ENCODE peak calls at places on chromosomes 12 and 14, in five cellular contexts. One of them, this sample, is unnamed.

GRCh38 chr14:91286530-91286937 is 42.0 kb upstream of the GPR68 start:
- DNase-seq in left ventricle myocardium inferior: peak; percentile 71
- DNase-seq in GM12865: peak; percentile 76
- DNase-seq in choroid plexus epithelial cell: peak; percentile 79
- DNase-seq in cardiac muscle cell: peak; percentile 76
- DNase-seq in this sample: peak; percentile 71

GRCh38 chr12:113097716-113098427 is 37.7 kb downstream of the RASAL1 start:
- DNase-seq in cardiac muscle cell: peak; percentile 43
- DNase-seq in GM12865: no peak
- DNase-seq in left ventricle myocardium inferior: peak; percentile 60
- DNase-seq in choroid plexus epithelial cell: peak; percentile 23
- DNase-seq in this sample: no peak

GRCh38 chr12:63068857-63069442 is 82.1 kb downstream of the AVPR1A start:
- DNase-seq in choroid plexus epithelial cell: peak; percentile 93
- DNase-seq in left ventricle myocardium inferior: no peak
- DNase-seq in cardiac muscle cell: peak; percentile 82
- DNase-seq in GM12865: peak; percentile 57
- DNase-seq in this sample: peak; percentile 75

GRCh38 chr12:6613776-6614512 is 6.8 kb upstream of the CHD4 start:
- DNase-seq in GM12865: peak; percentile 82
- DNase-seq in left ventricle myocardium inferior: peak; percentile 89
- DNase-seq in choroid plexus epithelial cell: peak; percentile 99
- DNase-seq in cardiac muscle cell: peak; percentile 99
- DNase-seq in this sample: peak; percentile 89

GRCh38 chr14:69612014-69612758 is 790 bp downstream of the SUSD6 start:
- DNase-seq in choroid plexus epithelial cell: no peak
- DNase-seq in cardiac muscle cell: peak; percentile 28
- DNase-seq in left ventricle myocardium inferior: peak; percentile 38
- DNase-seq in GM12865: peak; percentile 61
- DNase-seq in this sample: no peak

GRCh38 chr12:121795029-121795977 is 1.8 kb upstream of the RHOF start:
- DNase-seq in GM12865: peak; percentile 91
- DNase-seq in cardiac muscle cell: peak; percentile 89
- DNase-seq in choroid plexus epithelial cell: peak; percentile 89
- DNase-seq in left ventricle myocardium inferior: peak; percentile 89
- DNase-seq in this sample: peak; percentile 76

GRCh38 chr12:6386038-6386437 is 2.1 kb downstream of the LTBR start:
- DNase-seq in cardiac muscle cell: no peak
- DNase-seq in GM12865: no peak
- DNase-seq in left ventricle myocardium inferior: no peak
- DNase-seq in choroid plexus epithelial cell: no peak
- DNase-seq in this sample: no peak

GRCh38 chr12:114294303-114294685 is 111.7 kb downstream of the TBX5 start:
- DNase-seq in cardiac muscle cell: no peak
- DNase-seq in choroid plexus epithelial cell: no peak
- DNase-seq in GM12865: no peak
- DNase-seq in left ventricle myocardium inferior: no peak
- DNase-seq in this sample: no peak

GRCh38 chr14:45698462-45699134 is 445.6 kb upstream of the MIS18BP1 start:
- DNase-seq in cardiac muscle cell: no peak
- DNase-seq in choroid plexus epithelial cell: peak; percentile 24
- DNase-seq in GM12865: no peak
- DNase-seq in left ventricle myocardium inferior: no peak
- DNase-seq in this sample: no peak

GRCh38 chr14:39395555-39396254 is 36.5 kb downstream of the FBXO33 start:
- DNase-seq in GM12865: no peak
- DNase-seq in left ventricle myocardium inferior: no peak
- DNase-seq in cardiac muscle cell: peak; percentile 12
- DNase-seq in choroid plexus epithelial cell: peak; percentile 23
- DNase-seq in this sample: no peak

GRCh38 chr12:49750027-49750977 is 8.9 kb downstream of the TMBIM6 start:
- DNase-seq in left ventricle myocardium inferior: no peak
- DNase-seq in choroid plexus epithelial cell: peak; percentile 87
- DNase-seq in cardiac muscle cell: peak; percentile 76
- DNase-seq in GM12865: peak; percentile 73
- DNase-seq in this sample: no peak

GRCh38 chr14:105026789-105027563 is 6.1 kb upstream of the CDCA4 start:
- DNase-seq in choroid plexus epithelial cell: peak; percentile 50
- DNase-seq in left ventricle myocardium inferior: no peak
- DNase-seq in GM12865: peak; percentile 80
- DNase-seq in cardiac muscle cell: no peak
- DNase-seq in this sample: no peak

GRCh38 chr14:54653764-54654469 is 87.0 kb downstream of the SAMD4A start:
- DNase-seq in GM12865: no peak
- DNase-seq in cardiac muscle cell: peak; percentile 88
- DNase-seq in choroid plexus epithelial cell: peak; percentile 88
- DNase-seq in left ventricle myocardium inferior: peak; percentile 55
- DNase-seq in this sample: peak; percentile 76

GRCh38 chr12:27221625-27222387 is 22.3 kb upstream of the STK38L start:
- DNase-seq in GM12865: peak; percentile 94
- DNase-seq in choroid plexus epithelial cell: no peak
- DNase-seq in cardiac muscle cell: no peak
- DNase-seq in left ventricle myocardium inferior: no peak
- DNase-seq in this sample: no peak

GRCh38 chr12:117513353-117513752 is 151.9 kb upstream of the NOS1 start:
- DNase-seq in GM12865: no peak
- DNase-seq in left ventricle myocardium inferior: peak; percentile 22
- DNase-seq in cardiac muscle cell: no peak
- DNase-seq in choroid plexus epithelial cell: no peak
- DNase-seq in this sample: no peak

GRCh38 chr12:52149182-52149641 is 42.6 kb downstream of the KRT80 start:
- DNase-seq in GM12865: no peak
- DNase-seq in left ventricle myocardium inferior: no peak
- DNase-seq in cardiac muscle cell: no peak
- DNase-seq in choroid plexus epithelial cell: peak; percentile 20
- DNase-seq in this sample: no peak

GRCh38 chr14:23483216-23483854 is 13.8 kb downstream of the NGDN start:
- DNase-seq in cardiac muscle cell: peak; percentile 37
- DNase-seq in GM12865: peak; percentile 25
- DNase-seq in choroid plexus epithelial cell: peak; percentile 55
- DNase-seq in left ventricle myocardium inferior: no peak
- DNase-seq in this sample: no peak

GRCh38 chr12:121805171-121805687 is 1.4 kb downstream of the SETD1B start:
- DNase-seq in left ventricle myocardium inferior: no peak
- DNase-seq in choroid plexus epithelial cell: no peak
- DNase-seq in cardiac muscle cell: peak; percentile 39
- DNase-seq in GM12865: no peak
- DNase-seq in this sample: no peak

GRCh38 chr14:51776102-51776894 is 84.1 kb upstream of the GNG2 start:
- DNase-seq in cardiac muscle cell: peak; percentile 86
- DNase-seq in left ventricle myocardium inferior: peak; percentile 25
- DNase-seq in choroid plexus epithelial cell: peak; percentile 87
- DNase-seq in GM12865: peak; percentile 74
- DNase-seq in this sample: peak; percentile 58

GRCh38 chr12:46218509-46219095 is 50.2 kb downstream of the SLC38A1 start:
- DNase-seq in cardiac muscle cell: no peak
- DNase-seq in choroid plexus epithelial cell: no peak
- DNase-seq in GM12865: peak; percentile 32
- DNase-seq in left ventricle myocardium inferior: no peak
- DNase-seq in this sample: no peak

GRCh38 chr14:37246427-37246829 is 48.7 kb downstream of the MIPOL1 start:
- DNase-seq in left ventricle myocardium inferior: no peak
- DNase-seq in GM12865: peak; percentile 33
- DNase-seq in choroid plexus epithelial cell: peak; percentile 79
- DNase-seq in cardiac muscle cell: peak; percentile 74
- DNase-seq in this sample: peak; percentile 53

GRCh38 chr12:131422744-131423143 is 288.1 kb upstream of the SFSWAP start:
- DNase-seq in choroid plexus epithelial cell: no peak
- DNase-seq in cardiac muscle cell: no peak
- DNase-seq in left ventricle myocardium inferior: no peak
- DNase-seq in GM12865: no peak
- DNase-seq in this sample: no peak

GRCh38 chr12:98456583-98457573 is 58.5 kb upstream of the TMPO start:
- DNase-seq in GM12865: peak; percentile 18
- DNase-seq in choroid plexus epithelial cell: peak; percentile 43
- DNase-seq in cardiac muscle cell: peak; percentile 65
- DNase-seq in left ventricle myocardium inferior: peak; percentile 31
- DNase-seq in this sample: no peak

GRCh38 chr14:52363001-52363704 is 49.0 kb downstream of the PTGER2 start:
- DNase-seq in cardiac muscle cell: no peak
- DNase-seq in left ventricle myocardium inferior: no peak
- DNase-seq in GM12865: no peak
- DNase-seq in choroid plexus epithelial cell: no peak
- DNase-seq in this sample: no peak

DNA sequence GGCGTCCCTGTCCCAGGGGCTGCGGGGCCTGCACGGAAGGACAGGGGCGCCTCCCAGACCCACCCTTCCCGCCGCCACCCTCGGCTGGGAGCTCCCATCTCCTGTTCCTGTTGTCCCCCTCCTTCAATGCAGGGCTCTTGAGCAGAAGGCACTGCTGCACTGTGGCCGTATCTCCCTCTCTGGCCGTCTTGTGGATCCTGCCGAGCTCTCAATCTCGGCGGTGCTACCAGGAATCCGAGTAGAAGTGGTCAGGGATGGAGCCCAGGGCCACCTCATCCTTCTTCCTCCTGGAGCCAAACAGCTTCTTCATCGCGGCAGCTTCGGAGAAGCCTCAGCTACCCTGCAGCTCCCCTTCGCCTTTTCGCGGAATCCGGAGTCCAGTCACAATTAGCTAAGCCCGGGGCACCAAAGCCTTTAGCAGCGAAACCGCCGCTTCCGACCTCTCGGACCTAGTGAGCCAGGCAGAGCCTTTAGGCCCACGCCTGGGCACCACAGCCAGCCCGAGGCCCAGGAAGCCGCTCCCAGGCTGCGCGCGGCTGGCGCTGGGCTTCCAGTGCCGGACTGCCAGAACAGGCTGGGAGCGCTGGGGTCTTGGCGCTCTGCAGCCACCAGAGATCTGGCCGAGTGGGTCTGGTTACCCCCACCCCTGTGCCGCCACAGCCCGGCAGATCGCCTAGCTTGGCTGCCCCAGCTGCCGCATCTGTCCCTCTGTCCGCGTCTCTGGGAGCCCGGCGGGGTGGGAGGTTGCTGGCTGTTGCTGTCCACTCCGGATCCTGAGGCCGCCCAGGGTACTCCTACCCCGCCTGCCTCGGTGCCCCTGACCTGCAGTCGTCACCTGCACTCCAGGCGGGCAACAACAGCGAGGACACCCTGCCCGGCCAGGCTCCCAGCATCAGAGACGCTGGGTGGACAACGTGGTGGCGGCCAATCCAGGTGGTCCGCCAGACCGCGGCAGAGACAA is 69.1 kb downstream of the ASCL4 start:
- DNase-seq in cardiac muscle cell: peak; percentile 6
- DNase-seq in choroid plexus epithelial cell: peak; percentile 13
- DNase-seq in GM12865: no peak
- DNase-seq in left ventricle myocardium inferior: no peak
- DNase-seq in this sample: no peak
- H3K4me3 ChIP-seq in cardiac muscle cell: peak overlapping the region; percentile 15
- H3K4me3 ChIP-seq in choroid plexus epithelial cell: no peak overlapping the region
- H3K4me3 ChIP-seq in GM12865: no peak overlapping the region
- H3K4me3 ChIP-seq in left ventricle myocardium inferior: peak overlapping the region; percentile 57
- H3K4me3 ChIP-seq in this sample: peak overlapping the region; percentile 28

DNA sequence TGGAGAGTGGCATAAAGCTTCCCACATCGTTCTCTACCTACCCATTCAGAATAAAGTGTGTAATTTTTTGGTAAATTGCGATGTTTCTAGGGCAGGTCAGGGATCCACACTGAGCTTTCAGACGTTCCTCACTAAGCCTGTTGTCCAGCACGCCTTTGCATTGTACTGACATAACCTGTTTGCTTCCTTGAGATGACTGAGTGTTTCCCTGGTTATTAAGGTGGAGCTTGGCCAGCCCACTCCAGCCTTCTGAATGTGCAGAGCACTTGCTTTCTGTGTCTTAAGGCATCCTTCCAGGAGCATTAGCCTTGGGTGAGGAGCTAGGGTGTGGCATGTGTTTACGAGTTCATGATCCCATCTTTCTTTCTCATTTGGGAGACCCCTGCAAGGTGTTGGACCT is 96.4 kb downstream of the TMEM260 start:
- DNase-seq in cardiac muscle cell: no peak
- DNase-seq in left ventricle myocardium inferior: no peak
- DNase-seq in GM12865: no peak
- DNase-seq in choroid plexus epithelial cell: no peak
- DNase-seq in this sample: no peak
- H3K4me3 ChIP-seq in cardiac muscle cell: no peak overlapping the region
- H3K4me3 ChIP-seq in left ventricle myocardium inferior: no peak overlapping the region
- H3K4me3 ChIP-seq in GM12865: no peak overlapping the region
- H3K4me3 ChIP-seq in choroid plexus epithelial cell: no peak overlapping the region
- H3K4me3 ChIP-seq in this sample: no peak overlapping the region

GRCh38 chr12:57235728-57236131 is 6.2 kb downstream of the SHMT2 start:
- DNase-seq in left ventricle myocardium inferior: no peak
- DNase-seq in choroid plexus epithelial cell: no peak
- DNase-seq in cardiac muscle cell: no peak
- DNase-seq in GM12865: no peak
- DNase-seq in this sample: no peak
- H3K4me3 ChIP-seq in left ventricle myocardium inferior: peak overlapping the region; percentile 69
- H3K4me3 ChIP-seq in choroid plexus epithelial cell: no peak overlapping the region
- H3K4me3 ChIP-seq in cardiac muscle cell: no peak overlapping the region
- H3K4me3 ChIP-seq in GM12865: no peak overlapping the region
- H3K4me3 ChIP-seq in this sample: no peak overlapping the region

DNA sequence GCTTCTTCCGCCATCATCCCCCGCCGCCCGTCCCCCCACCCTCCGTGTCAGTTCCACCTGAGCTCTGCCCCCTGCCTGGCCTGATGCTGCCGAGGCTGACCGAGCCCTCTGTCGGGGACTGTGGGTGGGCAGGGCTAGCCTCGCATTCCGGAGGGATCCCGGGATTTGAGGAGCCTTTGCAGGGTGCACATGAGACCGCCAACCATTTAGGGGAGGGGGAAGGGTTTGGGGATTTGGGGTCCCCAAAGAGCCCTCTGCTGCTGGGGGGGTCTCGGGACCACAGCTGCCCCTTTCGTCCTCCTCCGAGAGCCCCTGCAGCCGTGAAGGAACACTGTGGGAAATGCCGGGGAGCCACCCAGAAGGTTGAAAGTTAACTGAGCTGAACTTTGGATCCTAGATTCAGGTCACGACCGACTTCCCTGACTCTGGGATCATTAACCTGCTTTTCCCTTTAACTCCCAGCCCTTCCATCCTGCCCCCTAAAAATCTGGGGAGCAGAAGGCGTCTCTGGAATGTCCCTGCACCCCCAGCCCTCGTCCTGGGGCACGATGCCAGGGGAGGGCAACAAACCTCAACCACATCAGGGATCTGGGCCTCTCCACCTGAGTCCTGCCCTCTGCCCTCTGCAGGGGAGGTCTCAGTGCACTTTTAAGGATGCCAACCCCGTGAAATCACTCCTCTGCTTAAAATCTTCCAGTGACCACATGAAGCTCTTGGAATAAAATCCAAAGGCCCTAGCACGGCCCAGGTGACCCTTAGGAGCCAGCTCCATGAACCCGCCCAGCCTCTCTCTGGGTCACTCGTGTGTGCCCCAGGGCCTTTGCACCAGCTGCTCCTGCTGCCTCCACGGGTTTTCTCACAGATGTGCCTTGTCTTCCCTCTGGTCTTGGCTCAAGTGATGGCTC is 94.9 kb downstream of the RFLNA start:
- DNase-seq in GM12865: no peak
- DNase-seq in cardiac muscle cell: no peak
- DNase-seq in left ventricle myocardium inferior: no peak
- DNase-seq in choroid plexus epithelial cell: no peak
- DNase-seq in this sample: no peak
- H3K4me3 ChIP-seq in GM12865: no peak overlapping the region
- H3K4me3 ChIP-seq in cardiac muscle cell: no peak overlapping the region
- H3K4me3 ChIP-seq in left ventricle myocardium inferior: peak overlapping the region; percentile 79
- H3K4me3 ChIP-seq in choroid plexus epithelial cell: no peak overlapping the region
- H3K4me3 ChIP-seq in this sample: peak overlapping the region; percentile 73

GRCh38 chr14:100586520-100587247 is 533 bp downstream of the BEGAIN start:
- DNase-seq in cardiac muscle cell: peak; percentile 38
- DNase-seq in left ventricle myocardium inferior: peak; percentile 14
- DNase-seq in GM12865: no peak
- DNase-seq in choroid plexus epithelial cell: no peak
- DNase-seq in this sample: no peak
- H3K4me3 ChIP-seq in cardiac muscle cell: peak overlapping the region; percentile 44
- H3K4me3 ChIP-seq in left ventricle myocardium inferior: peak overlapping the region; percentile 67
- H3K4me3 ChIP-seq in GM12865: no peak overlapping the region
- H3K4me3 ChIP-seq in choroid plexus epithelial cell: peak overlapping the region; percentile 49
- H3K4me3 ChIP-seq in this sample: peak overlapping the region; percentile 47

This sample was measured in astrocyte of the cerebellum.